ENCODE peak calls at places on chromosome 15, in four cellular contexts. F is H4, P is ureter, H is C1 segment of cervical spinal cord. Y is an unnamed sample.

GRCh38 chr15:38205502-38206235 is 47.0 kb upstream of the SPRED1 start:
- DNase-seq in H (no peak), F (no peak), P (no peak), Y (no peak)

GRCh38 chr15:78080088-78080460 is 2.6 kb upstream of the TBC1D2B start:
- DNase-seq in P (no peak), H (no peak), F (no peak), Y (no peak)

GRCh38 chr15:101358895-101359294 is 63.8 kb upstream of the SNRPA1 start:
- DNase-seq in P (peak), H (no peak), F (no peak), Y (no peak)

GRCh38 chr15:32818758-32819405 is 101.1 kb downstream of the GREM1 start:
- DNase-seq in H (no peak), P (no peak), F (peak), Y (no peak)

GRCh38 chr15:39596358-39597051 is 15.6 kb downstream of the THBS1 start:
- DNase-seq in P (no peak), H (no peak), F (no peak), Y (no peak)

GRCh38 chr15:52331490-52332240 is 36.1 kb upstream of the MYO5C start:
- DNase-seq in P (peak), H (no peak), F (peak), Y (no peak)

GRCh38 chr15:63530235-63530634 is 25.8 kb downstream of the USP3 start:
- DNase-seq in H (no peak), F (no peak), P (no peak), Y (no peak)

GRCh38 chr15:51077565-51078153 is 17.0 kb downstream of the TNFAIP8L3 start:
- DNase-seq in P (peak), H (peak), F (no peak), Y (peak)

GRCh38 chr15:57149196-57149595 is 227.1 kb upstream of the CGNL1 start:
- DNase-seq in F (no peak), P (no peak), H (no peak), Y (no peak)

GRCh38 chr15:41797194-41797593 is 22.9 kb downstream of the MAPKBP1 start:
- DNase-seq in F (no peak), H (no peak), P (no peak), Y (no peak)

GRCh38 chr15:70964686-70965085 is 72.1 kb downstream of the LRRC49 start:
- DNase-seq in H (no peak), F (no peak), P (no peak), Y (no peak)

GRCh38 chr15:70538278-70538677 is 225.1 kb downstream of the UACA start:
- DNase-seq in F (no peak), P (no peak), H (no peak), Y (no peak)

GRCh38 chr15:72599855-72600464 is 54.5 kb upstream of the GOLGA6B start:
- DNase-seq in H (no peak), P (no peak), F (peak), Y (no peak)

GRCh38 chr15:35309886-35310285 is 224.8 kb upstream of the NANOGP8 start:
- DNase-seq in P (no peak), F (no peak), H (no peak), Y (no peak)

GRCh38 chr15:70088887-70089691 is 8.6 kb downstream of the TLE3 start:
- DNase-seq in P (no peak), H (peak), F (no peak), Y (no peak)

GRCh38 chr15:31241888-31242287 is 84.7 kb upstream of the KLF13 start:
- DNase-seq in P (no peak), H (no peak), F (no peak), Y (no peak)

GRCh38 chr15:41494922-41495735 is 1.5 kb downstream of the ITPKA start:
- DNase-seq in H (no peak), P (no peak), F (no peak), Y (no peak)

GRCh38 chr15:100140527-100141303 is 201.1 kb downstream of the ADAMTS17 start:
- DNase-seq in H (no peak), F (no peak), P (no peak), Y (no peak)

GRCh38 chr15:70014860-70015490 is 82.7 kb downstream of the TLE3 start:
- DNase-seq in P (no peak), F (no peak), H (no peak), Y (no peak)

GRCh38 chr15:58081446-58081845 is 15.9 kb upstream of the ALDH1A2 start:
- DNase-seq in P (no peak), H (no peak), F (no peak), Y (no peak)

GRCh38 chr15:69758810-69759410 is 306.3 kb downstream of the RPLP1 start:
- DNase-seq in H (peak), P (peak), F (peak), Y (no peak)

GRCh38 chr15:69987492-69988482 is 109.9 kb downstream of the TLE3 start:
- DNase-seq in H (no peak), P (no peak), F (no peak), Y (no peak)

GRCh38 chr15:41848595-41848994 is 9.9 kb downstream of the PLA2G4B start:
- DNase-seq in H (no peak), P (no peak), F (no peak), Y (no peak)

GRCh38 chr15:98529205-98530145 is 118.9 kb upstream of the IGF1R start:
- DNase-seq in P (no peak), H (no peak), F (no peak), Y (no peak)

GRCh38 chr15:89030311-89030710 is 57.9 kb upstream of the ABHD2 start:
- DNase-seq in P (no peak), F (no peak), H (no peak), Y (no peak)

GRCh38 chr15:31352283-31352880 is 25.7 kb downstream of the KLF13 start:
- DNase-seq in F (no peak), H (peak), P (no peak), Y (no peak)

GRCh38 chr15:95410757-95411156 is 919.7 kb upstream of the NR2F2 start:
- DNase-seq in P (no peak), F (no peak), H (no peak), Y (no peak)

GRCh38 chr15:38893920-38894259 is 329.3 kb upstream of the RASGRP1 start:
- DNase-seq in F (no peak), P (no peak), H (no peak), Y (no peak)

GRCh38 chr15:52348056-52348745 is 52.6 kb upstream of the MYO5C start:
- DNase-seq in F (no peak), H (no peak), P (no peak), Y (no peak)

GRCh38 chr15:59587085-59587826 is 24.3 kb upstream of the GCNT3 start:
- DNase-seq in F (no peak), P (no peak), H (no peak), Y (no peak)

GRCh38 chr15:96336045-96336642 is 5.6 kb downstream of the NR2F2 start:
- DNase-seq in F (no peak), P (no peak), H (no peak), Y (no peak)

GRCh38 chr15:29821416-29822099 is 710 bp downstream of the TJP1 start:
- DNase-seq in P (peak), H (peak), F (peak), Y (no peak)

GRCh38 chr15:70491183-70491621 is 272.2 kb downstream of the UACA start:
- DNase-seq in H (no peak), P (no peak), F (no peak), Y (no peak)

GRCh38 chr15:61243984-61244593 is 15.0 kb upstream of the RORA start:
- DNase-seq in P (no peak), H (no peak), F (no peak), Y (no peak)

GRCh38 chr15:64738231-64739095 is 36.9 kb downstream of the RBPMS2 start:
- DNase-seq in H (no peak), P (no peak), F (no peak), Y (no peak)

Y was measured in caudate nucleus.